ENCODE peak calls at places on chromosomes 5 and 9, in four cellular contexts. H, U, M and A are unnamed samples.

GRCh38 chr9:69380811-69381210 is 55.8 kb downstream of the ENTREP1 start:
- DNase-seq in H (no peak), U (no peak), M (no peak), A (no peak)

GRCh38 chr5:136814621-136815378 is 449.5 kb upstream of the TRPC7 start:
- DNase-seq in H (no peak), U (no peak), M (no peak), A (no peak)

GRCh38 chr9:15311607-15312006 is 4.6 kb upstream of the TTC39B start:
- DNase-seq in H (no peak), U (no peak), M (no peak), A (no peak)

GRCh38 chr5:176636426-176636825 is 6.0 kb downstream of the EIF4E1B start:
- DNase-seq in H (no peak), U (no peak), M (no peak), A (no peak)

GRCh38 chr5:171595801-171596231 is 176.4 kb downstream of the FGF18 start:
- DNase-seq in H (no peak), U (no peak), M (peak), A (no peak)

GRCh38 chr9:121288874-121289553 is 21.1 kb downstream of the GSN start:
- DNase-seq in H (peak), U (peak), M (peak), A (no peak)

GRCh38 chr5:148884339-148885020 is 58.1 kb downstream of the ADRB2 start:
- DNase-seq in H (no peak), U (no peak), M (no peak), A (no peak)

GRCh38 chr5:112419050-112419595 is at the start of gene EPB41L4A:
- DNase-seq in H (peak), U (no peak), M (no peak), A (peak)

GRCh38 chr9:33458444-33458843 is 11.1 kb upstream of the AQP3 start:
- DNase-seq in H (peak), U (no peak), M (no peak), A (no peak)

GRCh38 chr9:126276056-126276728 is 50.4 kb upstream of the MVB12B start:
- DNase-seq in H (peak), U (no peak), M (no peak), A (no peak)

GRCh38 chr9:18710089-18710488 is 236.1 kb downstream of the ADAMTSL1 start:
- DNase-seq in H (no peak), U (no peak), M (no peak), A (no peak)

GRCh38 chr9:105344283-105344682 is 99.8 kb downstream of the SLC44A1 start:
- DNase-seq in H (no peak), U (no peak), M (no peak), A (no peak)

GRCh38 chr5:106873558-106873957 is 797.2 kb downstream of the EFNA5 start:
- DNase-seq in H (no peak), U (no peak), M (no peak), A (no peak)

GRCh38 chr9:92648447-92649406 is 21.2 kb downstream of the IPPK start:
- DNase-seq in H (no peak), U (no peak), M (peak), A (no peak)

GRCh38 chr5:133397986-133398645 is 214.2 kb downstream of the FSTL4 start:
- DNase-seq in H (no peak), U (no peak), M (peak), A (no peak)

GRCh38 chr9:95261890-95262289 is 55.6 kb downstream of the FANCC start:
- DNase-seq in H (no peak), U (no peak), M (no peak), A (no peak)

GRCh38 chr5:14735944-14736343 is 71.4 kb downstream of the OTULIN start:
- DNase-seq in H (no peak), U (no peak), M (no peak), A (no peak)

GRCh38 chr5:110018509-110018908 is 328.8 kb downstream of the MAN2A1 start:
- DNase-seq in H (no peak), U (no peak), M (no peak), A (no peak)

DNA sequence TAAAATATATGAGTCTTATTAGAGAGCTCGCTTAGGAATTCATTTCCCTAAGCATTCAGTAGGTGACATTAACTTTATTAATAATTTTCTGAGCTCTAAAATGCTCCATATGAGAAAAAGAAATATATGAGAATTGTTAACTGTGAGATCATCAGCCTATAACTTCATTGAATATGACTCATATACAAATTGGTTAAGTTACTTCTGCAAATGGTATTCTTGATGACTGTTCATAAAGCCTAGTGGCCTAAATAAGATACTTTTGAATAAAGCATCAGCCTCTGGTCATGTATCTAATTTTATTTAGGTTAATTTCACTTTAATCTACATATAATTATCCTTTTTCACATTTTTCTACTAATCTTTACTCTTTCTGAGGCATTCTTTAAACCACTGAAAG is 710.2 kb upstream of the ACO1 start:
- DNase-seq in H (no peak), U (no peak), M (no peak), A (no peak)
- TF ChIP-seq CTCF in H (no peak), U (no peak), M (no peak), A (no peak)

DNA sequence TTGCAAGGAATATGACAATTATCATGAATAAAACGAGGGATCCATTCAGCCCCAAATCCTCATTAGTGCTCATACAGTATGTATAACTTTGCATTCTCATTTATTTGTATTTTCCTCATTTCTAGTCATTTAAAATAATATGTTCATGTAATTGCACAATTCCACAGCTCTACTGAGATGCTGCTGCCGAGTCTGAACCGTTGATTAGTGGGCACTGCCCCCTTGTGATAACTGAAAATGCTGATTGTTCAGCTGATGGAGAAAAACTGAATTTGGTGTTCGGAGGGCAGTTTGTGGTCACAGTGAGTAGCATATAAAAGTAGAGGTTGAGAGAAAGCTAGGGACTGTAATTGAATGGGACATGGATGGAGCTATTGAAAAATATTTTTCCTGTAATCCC is 12.2 kb upstream of the GPR151 start:
- DNase-seq in H (peak), U (no peak), M (no peak), A (no peak)
- TF ChIP-seq CTCF in H (peak), U (no peak), M (no peak), A (no peak)

DNA sequence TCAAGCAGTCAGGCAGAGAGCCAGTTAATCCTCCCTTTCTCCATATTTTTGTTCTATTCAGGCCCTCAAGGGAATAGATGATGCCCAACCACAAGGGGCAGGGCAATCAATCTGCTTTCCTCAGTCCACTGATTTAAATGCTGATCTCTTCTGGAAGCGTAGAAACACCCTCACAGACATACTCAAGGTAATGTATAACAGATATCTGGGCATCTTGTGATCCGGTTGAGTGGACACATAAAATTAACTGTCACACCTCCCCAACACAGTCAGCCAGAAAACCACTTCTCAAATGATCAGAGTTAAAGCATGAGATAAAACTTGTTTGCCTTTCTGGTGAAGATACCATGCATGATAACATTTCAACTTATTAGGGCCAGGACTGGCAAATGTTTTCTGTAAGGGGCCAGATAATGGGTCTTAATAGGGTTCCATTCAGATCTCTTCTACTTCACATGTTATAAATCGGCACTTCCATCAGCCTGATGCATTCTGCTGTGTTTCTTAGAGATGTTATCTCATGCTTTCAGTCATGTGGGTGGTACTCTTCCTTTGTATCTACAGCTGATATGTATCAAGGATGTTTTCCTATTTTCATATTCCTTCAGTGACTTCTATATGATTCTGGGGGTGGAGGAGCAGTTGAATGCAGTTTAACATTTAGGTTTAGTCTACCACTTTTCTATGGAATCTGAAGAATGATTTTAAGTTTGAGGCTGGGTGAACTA is 58.9 kb upstream of the CNTLN start:
- DNase-seq in H (no peak), U (no peak), M (no peak), A (no peak)
- TF ChIP-seq CTCF in H (no peak), U (no peak), M (no peak), A (no peak)

GRCh38 chr5:139817970-139818369 is 22.4 kb downstream of the PSD2 start:
- DNase-seq in H (no peak), U (peak), M (no peak), A (no peak)
- TF ChIP-seq CTCF in H (no peak), U (no peak), M (no peak), A (no peak)

GRCh38 chr9:6782981-6783380 is 25.2 kb downstream of the KDM4C start:
- DNase-seq in H (peak), U (peak), M (no peak), A (no peak)
- TF ChIP-seq CTCF in H (no peak), U (no peak), M (no peak), A (no peak)

GRCh38 chr9:134477927-134478326 is 151.7 kb downstream of the RXRA start:
- DNase-seq in H (no peak), U (no peak), M (no peak), A (no peak)

GRCh38 chr9:134475051-134475790 is 149.0 kb downstream of the RXRA start:
- DNase-seq in H (peak), U (peak), M (peak), A (no peak)

GRCh38 chr9:134477342-134477925 is 151.2 kb downstream of the RXRA start:
- DNase-seq in H (peak), U (no peak), M (no peak), A (no peak)

GRCh38 chr9:134476942-134477335 is 150.7 kb downstream of the RXRA start:
- DNase-seq in H (no peak), U (no peak), M (no peak), A (no peak)

GRCh38 chr9:134476256-134476941 is 150.1 kb downstream of the RXRA start:
- DNase-seq in H (no peak), U (no peak), M (no peak), A (no peak)
- TF ChIP-seq CTCF in H (no peak), U (no peak), M (no peak), A (no peak)

GRCh38 chr9:581673-582497 is 259.6 kb upstream of the DMRT1 start:
- DNase-seq in H (peak), U (no peak), M (no peak), A (peak)
- TF ChIP-seq CTCF in H (peak), U (no peak), M (no peak), A (peak)

DNA sequence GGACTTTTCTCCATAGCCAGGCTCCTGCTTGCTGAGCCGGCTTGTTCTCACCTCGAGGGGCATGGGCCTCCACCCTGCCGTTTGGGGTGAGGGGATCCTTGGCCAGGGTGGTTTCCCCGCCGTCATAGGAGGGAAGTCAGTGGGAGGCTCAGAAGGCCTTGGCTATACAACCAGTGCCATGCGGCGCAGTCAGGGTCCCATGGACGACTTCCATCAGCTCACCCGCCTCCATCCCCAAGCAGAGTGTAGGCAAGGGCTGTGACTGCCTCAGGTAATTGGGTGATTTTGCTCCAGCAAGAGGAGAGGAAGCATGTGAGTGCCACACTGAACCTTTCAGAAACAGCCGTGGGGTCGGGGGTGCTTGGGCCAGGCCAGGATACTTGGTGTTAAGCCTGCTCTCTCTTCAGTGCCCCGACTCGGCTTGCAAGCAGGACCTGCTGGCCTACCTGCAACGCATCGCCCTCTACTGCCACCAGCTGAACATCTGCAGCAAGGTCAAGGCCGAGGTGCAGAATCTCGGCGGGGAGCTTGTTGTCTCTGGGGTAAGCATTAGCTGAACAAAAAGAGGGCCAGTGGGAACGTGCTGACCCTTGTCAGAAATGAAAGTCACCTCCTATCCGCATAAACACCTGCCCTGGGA is 57.2 kb upstream of the LRRTM2 start:
- DNase-seq in H (peak), U (no peak), M (peak), A (no peak)
- TF ChIP-seq CTCF in H (peak), U (no peak), M (no peak), A (no peak)

GRCh38 chr5:82341325-82341724 is 63.2 kb upstream of the RPS23 start:
- DNase-seq in H (no peak), U (no peak), M (no peak), A (no peak)
- TF ChIP-seq CTCF in H (no peak), U (no peak), M (no peak), A (no peak)

DNA sequence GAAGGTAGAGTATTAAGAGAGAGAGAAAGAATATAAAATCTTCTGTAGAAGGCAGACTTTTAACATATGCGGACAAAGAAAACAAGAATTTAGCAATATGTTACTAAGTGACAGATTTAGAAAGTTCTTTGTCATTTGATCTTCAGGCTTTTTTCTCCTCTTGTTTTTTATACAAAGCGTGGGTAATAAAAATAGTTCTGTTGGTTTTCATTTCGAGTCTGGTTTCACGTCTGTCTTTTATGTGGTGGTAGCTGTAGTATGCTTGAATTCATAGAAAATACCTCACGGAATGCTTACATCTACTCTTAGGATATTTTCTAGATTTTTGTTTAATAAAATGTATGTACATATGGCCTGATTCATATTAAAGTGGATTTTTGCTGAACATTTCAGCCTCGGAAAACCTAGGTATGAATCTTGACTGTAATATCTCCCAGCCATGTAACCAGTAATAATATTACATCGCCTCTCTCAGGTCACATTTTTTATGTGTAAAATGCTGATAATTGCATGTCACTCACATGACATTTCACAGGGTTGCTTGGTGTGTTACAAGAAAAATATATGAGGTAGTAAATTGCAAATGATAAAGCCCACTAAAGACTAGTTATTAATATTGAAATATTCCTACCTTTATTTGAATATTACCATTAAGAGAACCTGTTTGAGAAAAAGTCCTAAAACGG is 72.5 kb upstream of the TAF11L2 start:
- DNase-seq in H (no peak), U (no peak), M (no peak), A (no peak)
- TF ChIP-seq CTCF in H (no peak), U (no peak), M (no peak), A (no peak)